ENCODE peak calls at places on chromosomes 6 and 20, in five cellular contexts. V is non-pigmented ciliary epithelial cell; X is AG20443; W is CD4-positive, alpha-beta T cell; T is tibial nerve. Z is an unnamed sample.

GRCh38 chr20:53344891-53345290 is 248.7 kb downstream of the ZNF217 start:
- DNase-seq in V (no peak), X (no peak), W (no peak), T (no peak), Z (no peak)

GRCh38 chr6:37624606-37625574 is 72.8 kb downstream of the MDGA1 start:
- DNase-seq in V (no peak), X (peak), W (no peak), T (no peak), Z (no peak)

GRCh38 chr20:6708010-6708409 is 59.5 kb upstream of the BMP2 start:
- DNase-seq in V (no peak), X (peak), W (no peak), T (peak), Z (no peak)

GRCh38 chr6:154297711-154298110 is 58.9 kb downstream of the IPCEF1 start:
- DNase-seq in V (no peak), X (peak), W (no peak), T (no peak), Z (no peak)

GRCh38 chr6:36815962-36816735 is 23.1 kb downstream of the CPNE5 start:
- DNase-seq in V (no peak), X (no peak), W (no peak), T (no peak), Z (no peak)

GRCh38 chr6:166105341-166106075 is 62.1 kb downstream of the TBXT start:
- DNase-seq in V (no peak), X (no peak), W (no peak), T (no peak), Z (no peak)

GRCh38 chr6:39430968-39431523 is 108.5 kb upstream of the KCNK16 start:
- DNase-seq in V (no peak), X (peak), W (no peak), T (no peak), Z (no peak)

GRCh38 chr20:21008951-21009350 is 97.2 kb downstream of the LINC00237 start:
- DNase-seq in V (no peak), X (no peak), W (no peak), T (no peak), Z (no peak)

GRCh38 chr20:49948809-49949507 is 12.8 kb downstream of the RNF114 start:
- DNase-seq in V (peak), X (peak), W (no peak), T (no peak), Z (no peak)

GRCh38 chr6:77466055-77467028 is 3.1 kb upstream of the HTR1B start:
- DNase-seq in V (no peak), X (peak), W (no peak), T (peak), Z (no peak)

GRCh38 chr6:165714907-165715306 is 51.9 kb upstream of the PDE10A start:
- DNase-seq in V (no peak), X (no peak), W (no peak), T (no peak), Z (no peak)